ENCODE peak calls at places on chromosome X, in ten cellular contexts. K is HepG2, A is epithelial cell of esophagus, V is islet precursor cell, T is AG04450, F is GDM1, E is RWPE1, P is dermis blood vessel endothelial cell, U is left cardiac atrium, W is tibial artery. B is an unnamed sample.

GRCh38 chrX:69019073-69019890 is 146.0 kb downstream of the PJA1 start:
- DNase-seq in K (no peak), A (no peak), V (peak), T (no peak), F (no peak), E (no peak), P (no peak), U (no peak), W (no peak), B (no peak)

GRCh38 chrX:13750204-13750603 is 15.7 kb downstream of the OFD1 start:
- DNase-seq in K (peak), A (peak), V (no peak), T (no peak), F (peak), E (peak), P (peak), U (no peak), W (no peak), B (no peak)

GRCh38 chrX:106952988-106953387 is 32.8 kb downstream of the CLDN2 start:
- DNase-seq in K (no peak), A (peak), V (no peak), T (no peak), F (no peak), E (peak), P (peak), U (no peak), W (no peak), B (no peak)

GRCh38 chrX:37726346-37726745 is 40.8 kb downstream of the XK start:
- DNase-seq in K (no peak), A (no peak), V (no peak), T (no peak), F (no peak), E (no peak), P (no peak), U (no peak), W (no peak), B (no peak)

GRCh38 chrX:71616672-71617529 is 1.4 kb downstream of the CXCR3 start:
- DNase-seq in K (peak), A (no peak), V (no peak), T (no peak), F (no peak), E (no peak), P (no peak), U (no peak), W (no peak), B (no peak)

GRCh38 chrX:32137525-32137924 is 1065.7 kb upstream of the FTHL17 start:
- DNase-seq in K (no peak), A (peak), V (peak), T (no peak), F (no peak), E (peak), P (no peak), U (no peak), W (no peak), B (no peak)

GRCh38 chrX:154827624-154828408 is 6.6 kb downstream of the SMIM9 start:
- DNase-seq in K (no peak), A (no peak), V (no peak), T (no peak), F (no peak), E (no peak), P (no peak), U (no peak), W (no peak), B (no peak)

GRCh38 chrX:111519215-111519614 is 7.8 kb downstream of the SERTM2 start:
- DNase-seq in K (no peak), A (no peak), V (peak), T (no peak), F (no peak), E (no peak), P (no peak), U (no peak), W (no peak), B (no peak)

GRCh38 chrX:130626521-130626920 is 224.7 kb downstream of the RBMX2 start:
- DNase-seq in K (no peak), A (no peak), V (no peak), T (no peak), F (no peak), E (no peak), P (peak), U (no peak), W (no peak), B (no peak)

GRCh38 chrX:35046646-35047231 is 104.1 kb downstream of the FAM47B start:
- DNase-seq in K (no peak), A (no peak), V (no peak), T (no peak), F (no peak), E (no peak), P (no peak), U (no peak), W (no peak), B (no peak)

GRCh38 chrX:84216406-84216805 is 28.4 kb upstream of the RPS6KA6 start:
- DNase-seq in K (no peak), A (no peak), V (no peak), T (no peak), F (no peak), E (no peak), P (no peak), U (no peak), W (no peak), B (no peak)

GRCh38 chrX:109327271-109327670 is 154.6 kb downstream of the GUCY2F start:
- DNase-seq in K (no peak), A (no peak), V (no peak), T (no peak), F (no peak), E (no peak), P (no peak), U (no peak), W (no peak), B (no peak)

GRCh38 chrX:131626681-131627296 is 82.9 kb downstream of the OR13H1 start:
- DNase-seq in K (no peak), A (peak), V (no peak), T (no peak), F (no peak), E (no peak), P (no peak), U (no peak), W (no peak), B (no peak)

GRCh38 chrX:30141966-30142365 is 73.4 kb upstream of the MAGEB2 start:
- DNase-seq in K (peak), A (peak), V (no peak), T (peak), F (peak), E (peak), P (peak), U (no peak), W (no peak), B (no peak)

GRCh38 chrX:18149454-18149853 is 71.2 kb downstream of the BEND2 start:
- DNase-seq in K (peak), A (peak), V (no peak), T (no peak), F (no peak), E (no peak), P (no peak), U (no peak), W (no peak), B (no peak)

GRCh38 chrX:12956704-12957541 is 18.0 kb upstream of the TMSB4X start:
- DNase-seq in K (no peak), A (peak), V (no peak), T (no peak), F (peak), E (peak), P (peak), U (no peak), W (no peak), B (no peak)

GRCh38 chrX:88416002-88416401 is 331.0 kb upstream of the CPXCR1 start:
- DNase-seq in K (no peak), A (no peak), V (no peak), T (no peak), F (no peak), E (no peak), P (no peak), U (no peak), W (no peak), B (no peak)

GRCh38 chrX:37685452-37686347 is at the start of gene XK:
- DNase-seq in K (no peak), A (peak), V (peak), T (no peak), F (peak), E (peak), P (peak), U (peak), W (peak), B (peak)

GRCh38 chrX:53076671-53077070 is 5.5 kb upstream of the TSPYL2 start:
- DNase-seq in K (no peak), A (no peak), V (no peak), T (no peak), F (no peak), E (no peak), P (no peak), U (no peak), W (no peak), B (no peak)